ENCODE peak calls at places on chromosome 2, in four cellular contexts. D, N, L and W are unnamed samples.

GRCh38 chr2:160091381-160091780 is 29.0 kb upstream of the PLA2R1 start:
- DNase-seq in L (no peak), N (no peak), D (peak), W (peak)

GRCh38 chr2:96685592-96686459 is 43.3 kb downstream of the FER1L5 start:
- DNase-seq in D (no peak), N (peak), L (peak), W (no peak)

GRCh38 chr2:197862556-197862955 is 58.2 kb downstream of the PLCL1 start:
- DNase-seq in N (no peak), L (no peak), D (no peak), W (no peak)

GRCh38 chr2:46230115-46230571 is 67.1 kb upstream of the EPAS1 start:
- DNase-seq in N (peak), L (peak), D (no peak), W (no peak)

GRCh38 chr2:99032786-99033185 is 96.8 kb upstream of the CRACDL start:
- DNase-seq in N (no peak), D (peak), L (no peak), W (peak)

GRCh38 chr2:84085562-84085961 is 373.5 kb downstream of the SUCLG1 start:
- DNase-seq in N (no peak), L (no peak), D (no peak), W (no peak)

GRCh38 chr2:59025157-59025757 is 784.1 kb upstream of the FANCL start:
- DNase-seq in N (no peak), D (peak), L (peak), W (no peak)

GRCh38 chr2:12259497-12259896 is 457.2 kb upstream of the TRIB2 start:
- DNase-seq in D (no peak), N (no peak), L (no peak), W (no peak)

GRCh38 chr2:127843677-127844076 is 14.3 kb downstream of the POLR2D start:
- DNase-seq in L (no peak), D (no peak), N (no peak), W (no peak)

GRCh38 chr2:210392469-210392881 is 77.5 kb upstream of the MYL1 start:
- DNase-seq in N (no peak), L (no peak), D (no peak), W (no peak)

GRCh38 chr2:157809212-157809611 is 66.9 kb downstream of the ACVR1 start:
- DNase-seq in D (no peak), L (no peak), N (no peak), W (no peak)

GRCh38 chr2:46298522-46299351 is 1.5 kb downstream of the EPAS1 start:
- DNase-seq in D (peak), L (peak), N (peak), W (no peak)

GRCh38 chr2:46373238-46373637 is 76.0 kb downstream of the EPAS1 start:
- DNase-seq in D (no peak), N (no peak), L (no peak), W (no peak)

GRCh38 chr2:17373736-17374135 is 144.5 kb downstream of the RAD51AP2 start:
- DNase-seq in L (no peak), N (no peak), D (no peak), W (peak)

GRCh38 chr2:63122921-63123320 is 72.3 kb downstream of the OTX1 start:
- DNase-seq in L (no peak), N (no peak), D (no peak), W (no peak)

GRCh38 chr2:174035981-174036742 is 71.0 kb upstream of the SP3 start:
- DNase-seq in N (peak), D (peak), L (peak), W (no peak)

GRCh38 chr2:229896857-229897256 is 25.0 kb downstream of the TRIP12 start:
- DNase-seq in D (no peak), N (no peak), L (no peak), W (no peak)

GRCh38 chr2:164514491-164514890 is 106.8 kb downstream of the GRB14 start:
- DNase-seq in L (no peak), N (no peak), D (peak), W (peak)

GRCh38 chr2:23542390-23542789 is 157.4 kb downstream of the KLHL29 start:
- DNase-seq in D (no peak), L (no peak), N (no peak), W (no peak)

GRCh38 chr2:8309131-8309530 is 372.7 kb upstream of the ID2 start:
- DNase-seq in L (no peak), N (no peak), D (no peak), W (no peak)

GRCh38 chr2:150526006-150526405 is 38.5 kb upstream of the RND3 start:
- DNase-seq in D (peak), L (no peak), N (no peak), W (no peak)

GRCh38 chr2:168244318-168244717 is 3.1 kb downstream of the STK39 start:
- DNase-seq in D (peak), L (no peak), N (no peak), W (peak)

GRCh38 chr2:51597086-51597485 is 565.2 kb upstream of the NRXN1 start:
- DNase-seq in D (no peak), N (no peak), L (peak), W (no peak)

GRCh38 chr2:231640229-231640628 is 47.6 kb downstream of the TEX44 start:
- DNase-seq in D (no peak), N (no peak), L (no peak), W (no peak)

DNA sequence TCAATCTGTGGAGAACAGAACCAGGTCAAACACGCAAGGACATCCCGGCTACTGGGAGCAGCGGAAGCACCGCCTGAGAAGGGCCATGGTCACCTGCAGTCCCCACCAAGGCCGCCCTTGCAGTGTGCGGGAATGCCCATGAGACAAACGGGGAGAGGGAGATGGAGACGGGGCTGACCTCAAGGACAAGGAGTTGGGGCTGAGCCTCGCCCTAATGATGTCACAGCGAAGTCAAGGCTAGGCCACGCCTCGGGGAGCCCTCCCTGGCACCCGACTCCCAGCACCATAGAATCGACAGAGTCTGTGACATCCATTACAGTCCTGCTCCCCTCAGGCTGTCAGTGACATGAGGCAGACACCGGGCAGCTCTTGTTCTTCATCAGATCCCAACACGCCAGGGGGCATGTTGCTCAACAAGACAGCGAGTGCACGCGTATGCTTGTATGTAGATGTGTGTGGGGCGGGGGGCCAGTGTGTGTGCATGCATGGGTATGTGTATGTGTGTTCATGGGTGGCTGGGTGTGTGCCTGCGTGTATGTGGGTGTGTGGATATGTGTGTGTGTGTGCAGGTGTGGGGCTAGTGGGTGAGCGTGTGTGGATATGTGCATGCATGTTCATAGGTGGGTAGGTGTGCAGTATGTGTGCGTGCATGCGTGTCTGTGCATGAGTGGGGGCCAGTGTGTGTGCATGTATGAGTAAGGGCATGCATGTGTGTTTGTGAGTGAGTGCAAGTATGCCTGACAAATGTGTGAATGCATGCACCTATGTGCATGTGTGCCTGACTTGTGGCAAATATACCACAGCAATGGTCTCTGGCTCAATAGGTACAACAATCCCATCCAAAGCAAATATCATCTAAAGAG is 57.0 kb downstream of the ANKMY1 start:
- DNase-seq in D (no peak), N (no peak), L (no peak), W (no peak)
- H3K27ac ChIP-seq in D (no peak), N (no peak), L (no peak), W (no peak)

GRCh38 chr2:240204431-240205276 is 64.2 kb upstream of the OTOS start:
- DNase-seq in L (no peak), D (no peak), N (peak), W (no peak)
- H3K27ac ChIP-seq in L (no peak), D (peak), N (no peak), W (no peak)

DNA sequence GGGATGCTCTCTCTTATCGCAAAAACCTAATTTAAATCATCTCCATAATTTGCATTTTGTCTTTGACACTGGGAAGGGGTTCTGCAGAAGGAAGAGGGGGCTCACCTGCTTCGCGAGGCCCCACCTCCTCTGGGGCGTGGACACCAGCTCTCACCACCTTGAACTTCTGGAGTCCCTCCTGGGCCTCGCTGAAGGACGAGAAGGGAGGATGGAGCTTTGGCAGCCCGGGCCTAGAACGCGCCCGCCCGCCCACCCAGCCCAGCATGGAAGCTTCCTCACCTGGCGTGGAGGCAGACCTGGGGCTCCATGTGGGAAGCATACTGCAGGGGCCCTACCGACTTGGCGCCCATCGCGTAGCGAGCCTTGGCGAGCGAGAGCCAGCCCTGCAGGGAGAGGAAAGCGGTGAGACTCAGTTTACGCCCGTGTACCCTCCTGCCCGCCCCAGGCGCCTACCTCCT is 1.1 kb upstream of the IMP4 start:
- DNase-seq in L (peak), D (peak), N (peak), W (no peak)
- H3K27ac ChIP-seq in L (peak), D (no peak), N (peak), W (peak)

GRCh38 chr2:119489232-119489952 is 34.9 kb downstream of the SCTR start:
- DNase-seq in N (no peak), D (no peak), L (no peak), W (no peak)
- H3K27ac ChIP-seq in N (no peak), D (no peak), L (no peak), W (no peak)

GRCh38 chr2:217935245-217935879 is 67.4 kb downstream of the TNS1 start:
- DNase-seq in L (peak), N (no peak), D (no peak), W (no peak)
- H3K27ac ChIP-seq in L (peak), N (peak), D (no peak), W (peak)

GRCh38 chr2:241218131-241219029 is 29.9 kb downstream of the ANO7 start:
- DNase-seq in N (no peak), D (peak), L (peak), W (no peak)
- H3K27ac ChIP-seq in N (peak), D (no peak), L (no peak), W (no peak)

GRCh38 chr2:181771355-181771754 is 91.0 kb upstream of the NEUROD1 start:
- DNase-seq in L (no peak), D (no peak), N (no peak), W (no peak)
- H3K27ac ChIP-seq in L (no peak), D (no peak), N (no peak), W (no peak)

DNA sequence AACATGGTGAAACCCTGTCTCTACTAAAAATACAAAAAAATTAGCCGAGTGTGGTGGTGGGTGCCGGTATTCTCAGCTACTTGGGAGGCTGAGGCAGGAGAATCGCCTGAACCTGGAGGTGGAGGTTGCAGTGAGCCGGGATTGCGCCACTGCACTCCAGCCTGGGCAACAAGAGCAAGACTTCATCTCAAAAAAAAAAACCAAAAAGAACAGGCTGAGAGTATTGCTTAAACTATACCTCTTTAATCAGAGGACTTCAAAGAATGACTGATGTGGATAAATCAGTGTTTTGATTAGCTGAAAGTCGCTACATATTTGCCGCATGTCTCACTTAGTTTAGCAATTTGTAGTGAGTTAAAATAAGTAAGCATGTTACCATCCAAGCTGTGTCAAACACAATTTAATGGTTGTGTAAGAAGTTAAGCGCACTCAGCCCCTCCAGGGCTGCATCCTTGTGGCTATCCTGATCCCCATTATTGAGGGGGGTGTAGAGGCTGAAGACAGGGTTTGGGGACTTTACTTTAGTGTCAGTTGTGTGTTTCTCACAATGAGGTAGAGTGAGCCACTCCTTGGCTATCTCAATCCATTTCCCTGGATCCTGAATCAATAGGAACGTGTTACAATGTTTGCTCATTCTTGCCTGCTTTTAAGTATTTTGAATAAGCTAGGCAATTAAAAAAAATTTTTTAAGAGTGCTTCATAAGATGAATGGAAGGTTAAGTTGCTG is 11.0 kb upstream of the FARP2 start:
- DNase-seq in N (no peak), D (no peak), L (no peak), W (no peak)
- H3K27ac ChIP-seq in N (no peak), D (no peak), L (no peak), W (no peak)